ENCODE peak calls at places on chromosomes 6 and 20, in eight cellular contexts. One of them, this sample, is unnamed.

GRCh38 chr6:40888456-40888990 is 150.5 kb downstream of the UNC5CL start:
- DNase-seq in brain microvascular endothelial cell: no peak
- DNase-seq in AG10803: no peak
- DNase-seq in colonic mucosa: no peak
- DNase-seq in astrocyte of the spinal cord: no peak
- DNase-seq in endodermal cell: no peak
- DNase-seq in fibroblast of lung: no peak
- DNase-seq in fibroblast of pulmonary artery: no peak
- DNase-seq in this sample: no peak

GRCh38 chr6:1247894-1248293 is 64.0 kb upstream of the FOXQ1 start:
- DNase-seq in astrocyte of the spinal cord: no peak
- DNase-seq in fibroblast of pulmonary artery: no peak
- DNase-seq in colonic mucosa: no peak
- DNase-seq in AG10803: no peak
- DNase-seq in fibroblast of lung: no peak
- DNase-seq in endodermal cell: no peak
- DNase-seq in brain microvascular endothelial cell: no peak
- DNase-seq in this sample: no peak

GRCh38 chr20:43452404-43453126 is 5.1 kb upstream of the SRSF6 start:
- DNase-seq in fibroblast of lung: no peak
- DNase-seq in astrocyte of the spinal cord: no peak
- DNase-seq in AG10803: no peak
- DNase-seq in fibroblast of pulmonary artery: no peak
- DNase-seq in brain microvascular endothelial cell: no peak
- DNase-seq in endodermal cell: no peak
- DNase-seq in colonic mucosa: no peak
- DNase-seq in this sample: no peak

GRCh38 chr6:24436979-24437378 is 34.2 kb downstream of the MRS2 start:
- DNase-seq in AG10803: no peak
- DNase-seq in astrocyte of the spinal cord: no peak
- DNase-seq in colonic mucosa: no peak
- DNase-seq in fibroblast of pulmonary artery: no peak
- DNase-seq in endodermal cell: no peak
- DNase-seq in brain microvascular endothelial cell: no peak
- DNase-seq in fibroblast of lung: no peak
- DNase-seq in this sample: no peak

GRCh38 chr6:144265061-144265357 is 20.1 kb upstream of the UTRN start:
- DNase-seq in astrocyte of the spinal cord: peak; percentile 32
- DNase-seq in AG10803: no peak
- DNase-seq in fibroblast of pulmonary artery: peak; percentile 58
- DNase-seq in fibroblast of lung: peak; percentile 83
- DNase-seq in brain microvascular endothelial cell: peak; percentile 78
- DNase-seq in colonic mucosa: no peak
- DNase-seq in endodermal cell: no peak
- DNase-seq in this sample: peak; percentile 82

GRCh38 chr20:47411161-47411560 is 54.7 kb upstream of the ZMYND8 start:
- DNase-seq in endodermal cell: no peak
- DNase-seq in fibroblast of pulmonary artery: no peak
- DNase-seq in brain microvascular endothelial cell: no peak
- DNase-seq in AG10803: no peak
- DNase-seq in fibroblast of lung: no peak
- DNase-seq in astrocyte of the spinal cord: no peak
- DNase-seq in colonic mucosa: no peak
- DNase-seq in this sample: no peak

GRCh38 chr6:112571486-112571885 is 224.4 kb downstream of the RFPL4B start:
- DNase-seq in astrocyte of the spinal cord: peak; percentile 81
- DNase-seq in colonic mucosa: peak; percentile 19
- DNase-seq in fibroblast of pulmonary artery: peak; percentile 25
- DNase-seq in endodermal cell: no peak
- DNase-seq in fibroblast of lung: peak; percentile 86
- DNase-seq in AG10803: peak; percentile 69
- DNase-seq in brain microvascular endothelial cell: no peak
- DNase-seq in this sample: peak; percentile 53

GRCh38 chr20:32203556-32204484 is 3.7 kb downstream of the PLAGL2 start:
- DNase-seq in colonic mucosa: no peak
- DNase-seq in astrocyte of the spinal cord: peak; percentile 4
- DNase-seq in fibroblast of pulmonary artery: peak; percentile 73
- DNase-seq in fibroblast of lung: peak; percentile 22
- DNase-seq in endodermal cell: no peak
- DNase-seq in AG10803: no peak
- DNase-seq in brain microvascular endothelial cell: no peak
- DNase-seq in this sample: no peak

GRCh38 chr6:143579703-143580102 is 68.2 kb upstream of the FUCA2 start:
- DNase-seq in colonic mucosa: no peak
- DNase-seq in astrocyte of the spinal cord: peak; percentile 91
- DNase-seq in fibroblast of lung: peak; percentile 95
- DNase-seq in fibroblast of pulmonary artery: peak; percentile 97
- DNase-seq in AG10803: peak; percentile 93
- DNase-seq in endodermal cell: no peak
- DNase-seq in brain microvascular endothelial cell: peak; percentile 88
- DNase-seq in this sample: peak; percentile 98

GRCh38 chr6:50922579-50923525 is 104.2 kb downstream of the TFAP2B start:
- DNase-seq in fibroblast of pulmonary artery: no peak
- DNase-seq in fibroblast of lung: peak; percentile 21
- DNase-seq in astrocyte of the spinal cord: no peak
- DNase-seq in AG10803: no peak
- DNase-seq in colonic mucosa: no peak
- DNase-seq in brain microvascular endothelial cell: no peak
- DNase-seq in endodermal cell: no peak
- DNase-seq in this sample: peak; percentile 39

DNA sequence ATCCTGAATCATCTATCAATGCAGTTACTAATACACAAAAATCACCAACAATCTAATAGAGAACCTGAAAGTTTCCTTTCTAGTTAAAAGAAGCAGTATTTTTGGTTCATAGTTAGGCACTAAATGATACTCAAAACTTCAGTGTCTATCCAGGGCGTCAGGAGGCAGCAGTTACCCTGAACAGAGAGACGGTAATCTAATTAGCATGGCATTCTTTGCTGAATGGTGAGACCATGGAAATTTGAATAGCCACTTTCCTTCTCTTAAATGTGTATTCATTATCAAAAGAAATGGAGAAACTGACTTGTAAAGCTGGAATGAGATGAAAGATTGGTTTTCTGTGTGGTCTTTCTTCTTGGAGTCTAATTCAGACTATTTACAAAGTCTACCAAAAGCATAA is 146.6 kb upstream of the BMP5 start:
- DNase-seq in fibroblast of pulmonary artery: no peak
- DNase-seq in endodermal cell: peak; percentile 74
- DNase-seq in AG10803: no peak
- DNase-seq in colonic mucosa: no peak
- DNase-seq in brain microvascular endothelial cell: no peak
- DNase-seq in fibroblast of lung: peak; percentile 33
- DNase-seq in astrocyte of the spinal cord: no peak
- DNase-seq in this sample: no peak
- TF ChIP-seq CTCF in fibroblast of pulmonary artery: peak; percentile 5
- TF ChIP-seq CTCF in endodermal cell: peak; percentile 71
- TF ChIP-seq CTCF in AG10803: peak; percentile 42
- TF ChIP-seq CTCF in colonic mucosa: no peak
- TF ChIP-seq CTCF in brain microvascular endothelial cell: peak; percentile 61
- TF ChIP-seq CTCF in fibroblast of lung: peak; percentile 53
- TF ChIP-seq CTCF in astrocyte of the spinal cord: no peak
- TF ChIP-seq CTCF in this sample: no peak

GRCh38 chr6:104599821-104600658 is 259.7 kb downstream of the HACE1 start:
- DNase-seq in AG10803: no peak
- DNase-seq in fibroblast of pulmonary artery: peak; percentile 50
- DNase-seq in brain microvascular endothelial cell: no peak
- DNase-seq in fibroblast of lung: peak; percentile 35
- DNase-seq in astrocyte of the spinal cord: no peak
- DNase-seq in colonic mucosa: no peak
- DNase-seq in endodermal cell: no peak
- DNase-seq in this sample: no peak

GRCh38 chr6:104603108-104603745 is 256.5 kb downstream of the HACE1 start:
- DNase-seq in endodermal cell: no peak
- DNase-seq in colonic mucosa: no peak
- DNase-seq in AG10803: no peak
- DNase-seq in fibroblast of lung: no peak
- DNase-seq in astrocyte of the spinal cord: no peak
- DNase-seq in brain microvascular endothelial cell: no peak
- DNase-seq in fibroblast of pulmonary artery: no peak
- DNase-seq in this sample: no peak

GRCh38 chr6:104601008-104601745 is 258.5 kb downstream of the HACE1 start:
- DNase-seq in brain microvascular endothelial cell: no peak
- DNase-seq in fibroblast of lung: no peak
- DNase-seq in fibroblast of pulmonary artery: peak; percentile 73
- DNase-seq in endodermal cell: no peak
- DNase-seq in astrocyte of the spinal cord: no peak
- DNase-seq in AG10803: peak; percentile 13
- DNase-seq in colonic mucosa: no peak
- DNase-seq in this sample: peak; percentile 7

GRCh38 chr6:104600659-104600971 is 259.1 kb downstream of the HACE1 start:
- DNase-seq in astrocyte of the spinal cord: no peak
- DNase-seq in AG10803: no peak
- DNase-seq in fibroblast of lung: no peak
- DNase-seq in fibroblast of pulmonary artery: no peak
- DNase-seq in endodermal cell: no peak
- DNase-seq in brain microvascular endothelial cell: no peak
- DNase-seq in colonic mucosa: no peak
- DNase-seq in this sample: no peak

DNA sequence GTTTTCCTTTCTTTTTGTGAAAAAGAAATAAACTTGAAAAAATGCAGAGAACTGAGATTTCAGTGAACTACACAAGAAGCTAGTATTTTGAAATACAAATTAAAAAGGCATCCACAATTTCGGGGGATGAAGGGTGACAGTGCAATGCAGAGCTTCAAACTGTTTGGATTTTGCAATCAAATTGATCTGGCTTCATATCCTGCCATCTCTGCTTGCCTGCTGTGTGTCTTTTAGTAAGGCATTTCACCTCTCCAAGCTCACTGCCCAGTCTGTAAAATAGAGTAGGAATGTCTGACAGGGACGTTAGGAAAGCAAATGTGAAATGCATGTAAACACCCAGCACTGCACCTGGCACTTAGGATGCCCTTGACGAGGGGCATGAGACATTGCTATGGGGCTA is 258.0 kb downstream of the HACE1 start:
- DNase-seq in AG10803: peak; percentile 0
- DNase-seq in fibroblast of pulmonary artery: no peak
- DNase-seq in colonic mucosa: no peak
- DNase-seq in astrocyte of the spinal cord: no peak
- DNase-seq in endodermal cell: no peak
- DNase-seq in brain microvascular endothelial cell: no peak
- DNase-seq in fibroblast of lung: no peak
- DNase-seq in this sample: no peak
- H3K4me3 ChIP-seq in AG10803: no peak overlapping the region
- H3K4me3 ChIP-seq in fibroblast of pulmonary artery: no peak overlapping the region
- H3K4me3 ChIP-seq in colonic mucosa: no peak overlapping the region
- H3K4me3 ChIP-seq in astrocyte of the spinal cord: no peak overlapping the region
- H3K4me3 ChIP-seq in endodermal cell: no peak overlapping the region
- H3K4me3 ChIP-seq in brain microvascular endothelial cell: no peak overlapping the region
- H3K4me3 ChIP-seq in fibroblast of lung: no peak overlapping the region
- H3K4me3 ChIP-seq in this sample: no peak overlapping the region

GRCh38 chr20:58428364-58428763 is 39.3 kb downstream of the VAPB start:
- DNase-seq in fibroblast of pulmonary artery: no peak
- DNase-seq in AG10803: no peak
- DNase-seq in fibroblast of lung: no peak
- DNase-seq in astrocyte of the spinal cord: no peak
- DNase-seq in colonic mucosa: no peak
- DNase-seq in brain microvascular endothelial cell: no peak
- DNase-seq in endodermal cell: no peak
- DNase-seq in this sample: no peak

GRCh38 chr20:58433029-58433657 is 44.1 kb downstream of the VAPB start:
- DNase-seq in endodermal cell: no peak
- DNase-seq in AG10803: no peak
- DNase-seq in astrocyte of the spinal cord: no peak
- DNase-seq in colonic mucosa: no peak
- DNase-seq in fibroblast of pulmonary artery: no peak
- DNase-seq in brain microvascular endothelial cell: no peak
- DNase-seq in fibroblast of lung: no peak
- DNase-seq in this sample: no peak

GRCh38 chr20:58431134-58431533 is 42.1 kb downstream of the VAPB start:
- DNase-seq in brain microvascular endothelial cell: no peak
- DNase-seq in colonic mucosa: no peak
- DNase-seq in astrocyte of the spinal cord: no peak
- DNase-seq in AG10803: peak; percentile 66
- DNase-seq in fibroblast of pulmonary artery: no peak
- DNase-seq in endodermal cell: no peak
- DNase-seq in fibroblast of lung: peak; percentile 52
- DNase-seq in this sample: peak; percentile 46

GRCh38 chr20:58432190-58432954 is 43.3 kb downstream of the VAPB start:
- DNase-seq in colonic mucosa: no peak
- DNase-seq in astrocyte of the spinal cord: no peak
- DNase-seq in AG10803: peak; percentile 32
- DNase-seq in fibroblast of pulmonary artery: peak; percentile 51
- DNase-seq in endodermal cell: no peak
- DNase-seq in brain microvascular endothelial cell: no peak
- DNase-seq in fibroblast of lung: no peak
- DNase-seq in this sample: peak; percentile 47

DNA sequence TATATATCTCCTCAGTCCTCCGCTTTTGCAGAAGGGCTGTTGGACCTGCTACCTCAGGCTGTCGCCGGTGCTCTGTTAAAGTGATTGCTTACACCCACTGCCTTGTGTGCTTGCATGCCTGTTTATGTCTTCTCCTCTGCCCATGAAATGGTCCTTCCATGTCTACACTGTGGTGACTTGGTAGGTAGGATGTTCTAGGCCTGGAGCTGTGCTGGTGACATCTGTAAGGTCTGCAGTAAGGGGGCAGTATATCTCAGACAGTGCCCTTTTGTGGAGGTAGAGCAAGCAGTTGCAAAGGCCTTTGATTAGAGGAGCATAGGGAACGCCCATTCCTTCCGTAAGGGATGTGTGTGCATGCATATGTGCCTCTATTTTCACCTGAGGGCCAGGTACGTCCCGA is 40.3 kb downstream of the VAPB start:
- DNase-seq in endodermal cell: no peak
- DNase-seq in astrocyte of the spinal cord: no peak
- DNase-seq in fibroblast of pulmonary artery: no peak
- DNase-seq in colonic mucosa: no peak
- DNase-seq in AG10803: no peak
- DNase-seq in brain microvascular endothelial cell: no peak
- DNase-seq in fibroblast of lung: no peak
- DNase-seq in this sample: no peak
- TF ChIP-seq CTCF in endodermal cell: peak; percentile 58
- TF ChIP-seq CTCF in astrocyte of the spinal cord: no peak
- TF ChIP-seq CTCF in fibroblast of pulmonary artery: no peak
- TF ChIP-seq CTCF in colonic mucosa: no peak
- TF ChIP-seq CTCF in AG10803: no peak
- TF ChIP-seq CTCF in brain microvascular endothelial cell: no peak
- TF ChIP-seq CTCF in fibroblast of lung: no peak
- TF ChIP-seq CTCF in this sample: no peak

DNA sequence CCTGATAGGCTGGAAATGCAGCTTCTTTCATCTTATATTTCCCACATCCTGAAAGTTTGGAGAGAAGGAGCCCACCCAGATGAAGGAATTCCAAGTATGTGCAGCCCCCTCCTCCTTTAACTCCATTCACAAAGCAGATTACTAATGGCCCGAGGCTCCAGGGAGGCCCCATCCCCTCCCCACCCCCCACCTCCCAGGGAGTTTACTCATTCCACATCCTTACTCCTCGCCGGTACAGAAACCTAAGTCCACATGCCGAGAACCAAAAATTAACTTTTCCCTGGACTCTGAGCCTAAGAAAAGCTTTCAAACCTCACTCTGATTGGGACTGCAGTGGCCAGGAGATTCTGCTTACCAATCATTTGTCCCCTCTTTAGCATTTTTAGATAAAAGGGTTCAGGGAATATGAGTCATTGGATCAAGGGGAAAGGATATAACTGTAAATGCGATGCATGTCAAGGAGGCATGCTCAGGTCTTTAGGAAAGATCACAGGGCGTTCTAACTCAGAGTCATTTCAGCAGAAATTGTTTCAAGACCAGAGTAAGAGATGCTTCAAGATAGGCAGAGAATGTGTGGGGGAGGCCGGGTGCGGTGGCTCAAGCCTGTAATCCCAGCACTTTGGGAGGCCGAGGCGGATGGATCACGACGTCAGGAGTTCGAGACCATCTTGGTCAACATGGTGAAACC is 31.9 kb upstream of the PIM1 start:
- DNase-seq in colonic mucosa: no peak
- DNase-seq in endodermal cell: peak; percentile 95
- DNase-seq in fibroblast of lung: peak; percentile 94
- DNase-seq in fibroblast of pulmonary artery: peak; percentile 94
- DNase-seq in astrocyte of the spinal cord: peak; percentile 94
- DNase-seq in brain microvascular endothelial cell: peak; percentile 81
- DNase-seq in AG10803: no peak
- DNase-seq in this sample: peak; percentile 67
- H3K4me3 ChIP-seq in colonic mucosa: no peak overlapping the region
- H3K4me3 ChIP-seq in endodermal cell: peak overlapping the region; percentile 88
- H3K4me3 ChIP-seq in fibroblast of lung: no peak overlapping the region
- H3K4me3 ChIP-seq in fibroblast of pulmonary artery: peak overlapping the region; percentile 52
- H3K4me3 ChIP-seq in astrocyte of the spinal cord: no peak overlapping the region
- H3K4me3 ChIP-seq in brain microvascular endothelial cell: peak overlapping the region; percentile 15
- H3K4me3 ChIP-seq in AG10803: peak overlapping the region; percentile 18
- H3K4me3 ChIP-seq in this sample: no peak overlapping the region